ENCODE peak calls at places on chromosomes 11 and 22, in six cellular contexts. I, S, G, A, E and N are unnamed samples.

GRCh38 chr11:74306440-74307175 is 4.8 kb downstream of the P4HA3 start:
- DNase-seq in I (no peak), S (no peak), G (no peak), A (no peak), E (no peak), N (no peak)

GRCh38 chr22:26846645-26847044 is 189.3 kb downstream of the MIAT start:
- DNase-seq in G (no peak), A (no peak), E (no peak), I (no peak), S (no peak), N (no peak)

GRCh38 chr11:61827573-61828378 is at the start of gene FADS2:
- DNase-seq in G (peak; percentile 94), E (peak; percentile 98), I (peak; percentile 92), S (no peak), A (peak; percentile 92), N (peak; percentile 78)

GRCh38 chr22:30564045-30564765 is 10.3 kb downstream of the GAL3ST1 start:
- DNase-seq in E (no peak), I (no peak), A (no peak), S (no peak), G (no peak), N (no peak)

GRCh38 chr22:38878001-38878400 is 6.0 kb upstream of the CBX6 start:
- DNase-seq in E (no peak), G (no peak), I (no peak), S (no peak), A (no peak), N (no peak)

GRCh38 chr22:47765757-47766156 is 1003.3 kb downstream of the TBC1D22A start:
- DNase-seq in S (no peak), I (no peak), G (no peak), A (no peak), E (no peak), N (no peak)

GRCh38 chr11:11157201-11157600 is 195.8 kb downstream of the CSNK2A3 start:
- DNase-seq in A (no peak), G (no peak), S (peak; percentile 21), E (peak; percentile 35), I (no peak), N (no peak)

GRCh38 chr11:2273771-2274170 is 3.4 kb upstream of the ASCL2 start:
- DNase-seq in A (peak; percentile 15), S (no peak), E (no peak), G (no peak), I (no peak), N (no peak)

GRCh38 chr22:35870517-35871275 is 153.0 kb downstream of the APOL5 start:
- DNase-seq in S (no peak), I (no peak), G (no peak), E (no peak), A (no peak), N (no peak)

GRCh38 chr11:28596816-28597215 is 488.6 kb downstream of the METTL15 start:
- DNase-seq in G (no peak), S (no peak), E (peak; percentile 17), I (no peak), A (no peak), N (no peak)
- H3K27ac ChIP-seq in G (no peak overlapping the region), S (no peak overlapping the region), E (no peak overlapping the region), I (no peak overlapping the region), A (no peak overlapping the region), N (no peak overlapping the region)

GRCh38 chr11:70807195-70807543 is 408.8 kb downstream of the CTTN start:
- DNase-seq in S (no peak), E (no peak), A (no peak), G (no peak), I (no peak), N (no peak)
- TF ChIP-seq CTCF in S (no peak), E (no peak), A (no peak), G (no peak), I (no peak), N (no peak)

DNA sequence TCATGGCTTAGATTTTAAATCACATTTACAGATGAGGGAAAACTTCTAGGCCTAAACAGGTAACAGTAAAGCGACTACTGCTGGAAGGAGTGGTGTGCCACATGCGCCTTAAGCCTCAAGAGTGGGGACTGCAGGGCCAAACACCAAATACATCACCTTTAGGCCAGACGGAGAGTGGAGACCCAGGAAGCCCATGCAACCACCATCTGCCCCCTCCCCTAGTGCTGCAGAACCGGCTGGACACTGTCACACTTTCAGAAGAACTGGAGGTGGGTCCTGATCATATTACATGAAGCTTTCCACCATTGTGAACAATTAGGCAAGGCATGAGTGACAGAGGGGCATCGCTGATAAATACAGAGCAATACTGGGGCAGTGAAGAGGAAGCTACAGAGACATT is 28.9 kb downstream of the SLC25A18 start:
- DNase-seq in E (no peak), A (peak; percentile 28), I (peak; percentile 19), S (no peak), G (no peak), N (no peak)
- H3K27ac ChIP-seq in E (no peak overlapping the region), A (peak overlapping the region; percentile 11), I (no peak overlapping the region), S (no peak overlapping the region), G (no peak overlapping the region), N (no peak overlapping the region)

GRCh38 chr22:19753090-19753842 is 7.3 kb upstream of the TBX1 start:
- DNase-seq in A (no peak), G (no peak), E (no peak), I (no peak), S (no peak), N (no peak)
- TF ChIP-seq CTCF in A (no peak), G (no peak), E (peak; percentile 14), I (no peak), S (no peak), N (no peak)

GRCh38 chr22:46349681-46350080 is 14.2 kb downstream of the TRMU start:
- DNase-seq in I (peak; percentile 42), A (no peak), G (no peak), S (no peak), E (no peak), N (no peak)

GRCh38 chr22:46348099-46348695 is 12.7 kb downstream of the TRMU start:
- DNase-seq in A (no peak), S (no peak), G (no peak), I (peak; percentile 45), E (no peak), N (no peak)

GRCh38 chr22:46349238-46349637 is 13.7 kb downstream of the TRMU start:
- DNase-seq in G (no peak), S (no peak), E (no peak), I (peak; percentile 53), A (no peak), N (no peak)

GRCh38 chr22:46346680-46347405 is 11.3 kb downstream of the TRMU start:
- DNase-seq in S (no peak), A (no peak), I (peak; percentile 30), E (no peak), G (no peak), N (no peak)

DNA sequence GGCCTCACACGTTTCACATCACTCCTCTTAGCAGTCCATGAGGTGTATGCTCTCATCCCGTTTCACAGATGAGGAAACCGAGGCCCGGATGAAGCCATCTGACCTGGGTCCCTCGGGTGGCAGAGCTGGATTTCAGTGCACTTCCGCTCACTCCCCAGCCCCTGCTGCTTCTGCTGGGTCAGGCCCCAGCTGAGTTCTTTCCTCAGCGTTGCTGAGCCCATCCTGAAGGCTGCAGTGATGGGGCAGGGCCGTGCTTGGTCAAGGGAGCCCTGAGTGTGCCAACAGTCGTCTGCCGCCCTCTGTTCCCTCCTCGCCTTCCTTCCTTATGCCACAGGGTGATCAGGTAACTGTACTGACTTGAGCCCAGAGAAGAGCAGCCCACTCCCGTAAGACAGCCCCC is 12.1 kb downstream of the TRMU start:
- DNase-seq in G (no peak), S (no peak), A (no peak), E (no peak), I (peak; percentile 38), N (no peak)
- H3K27ac ChIP-seq in G (no peak overlapping the region), S (no peak overlapping the region), A (no peak overlapping the region), E (peak overlapping the region; percentile 92), I (no peak overlapping the region), N (no peak overlapping the region)

GRCh38 chr22:42074153-42074750 is at the start of gene PHETA2:
- DNase-seq in S (no peak), I (peak; percentile 87), E (peak; percentile 63), G (no peak), A (no peak), N (no peak)
- TF ChIP-seq CTCF in S (no peak), I (peak; percentile 72), E (peak; percentile 42), G (peak; percentile 51), A (no peak), N (peak; percentile 60)

GRCh38 chr11:86070435-86071056 is 1.7 kb upstream of the PICALM start:
- DNase-seq in I (no peak), E (no peak), A (no peak), G (no peak), S (no peak), N (no peak)
- H3K27ac ChIP-seq in I (peak overlapping the region; percentile 91), E (peak overlapping the region; percentile 100), A (peak overlapping the region; percentile 97), G (peak overlapping the region; percentile 94), S (peak overlapping the region; percentile 71), N (peak overlapping the region; percentile 98)

GRCh38 chr11:83063073-83063754 is 8.5 kb downstream of the RAB30 start:
- DNase-seq in G (no peak), E (peak; percentile 35), I (no peak), S (no peak), A (no peak), N (no peak)

GRCh38 chr11:83061883-83062282 is 9.8 kb downstream of the RAB30 start:
- DNase-seq in A (no peak), S (no peak), E (no peak), G (no peak), I (no peak), N (no peak)

GRCh38 chr11:83060965-83061364 is 10.7 kb downstream of the RAB30 start:
- DNase-seq in I (no peak), S (no peak), E (no peak), G (no peak), A (no peak), N (no peak)

GRCh38 chr11:83068573-83068972 is 3.1 kb downstream of the RAB30 start:
- DNase-seq in E (no peak), S (no peak), A (no peak), G (no peak), I (no peak), N (no peak)

GRCh38 chr11:83064011-83064410 is 7.7 kb downstream of the RAB30 start:
- DNase-seq in E (no peak), I (no peak), A (no peak), S (no peak), G (no peak), N (no peak)
- TF ChIP-seq CTCF in E (no peak), I (no peak), A (no peak), S (no peak), G (no peak), N (no peak)

GRCh38 chr22:25068701-25069100 is 116.2 kb downstream of the KIAA1671 start:
- DNase-seq in S (no peak), G (no peak), E (no peak), I (peak; percentile 78), A (no peak), N (no peak)
- H3K27ac ChIP-seq in S (no peak overlapping the region), G (peak overlapping the region; percentile 93), E (no peak overlapping the region), I (no peak overlapping the region), A (peak overlapping the region; percentile 60), N (peak overlapping the region; percentile 95)